ENCODE peak calls at places on chromosomes 2 and 18, in four cellular contexts. L is K562, Q is HCT116, Z is HepG2. A is an unnamed sample.

GRCh38 chr2:199895406-199895805 is 15.7 kb upstream of the C2orf69 start:
- DNase-seq in L (no peak), Q (no peak), Z (no peak), A (no peak)

GRCh38 chr18:13246591-13246990 is 28.0 kb downstream of the LDLRAD4 start:
- DNase-seq in L (no peak), Q (no peak), Z (no peak), A (no peak)

GRCh38 chr18:63264871-63265270 is 54.7 kb downstream of the BCL2 start:
- DNase-seq in L (no peak), Q (no peak), Z (no peak), A (no peak)

GRCh38 chr2:167335627-167336026 is 447.3 kb downstream of the XIRP2 start:
- DNase-seq in L (no peak), Q (no peak), Z (no peak), A (no peak)

GRCh38 chr2:218065239-218066006 is 3.6 kb upstream of the RUFY4 start:
- DNase-seq in L (no peak), Q (no peak), Z (no peak), A (no peak)

GRCh38 chr2:117960231-117960630 is 53.6 kb downstream of the CCDC93 start:
- DNase-seq in L (no peak), Q (no peak), Z (no peak), A (no peak)

GRCh38 chr2:196105956-196106355 is 37.3 kb upstream of the DNAH7 start:
- DNase-seq in L (no peak), Q (no peak), Z (no peak), A (no peak)

GRCh38 chr2:189407944-189408209 is 33.4 kb upstream of the WDR75 start:
- DNase-seq in L (no peak), Q (no peak), Z (no peak), A (no peak)

GRCh38 chr2:127759931-127760330 is 51.0 kb downstream of the WDR33 start:
- DNase-seq in L (no peak), Q (no peak), Z (no peak), A (no peak)

GRCh38 chr2:203678971-203679370 is 27.5 kb upstream of the CD28 start:
- DNase-seq in L (no peak), Q (no peak), Z (no peak), A (no peak)

GRCh38 chr18:79548986-79549637 is 130.5 kb upstream of the CTDP1 start:
- DNase-seq in L (no peak), Q (no peak), Z (no peak), A (no peak)

GRCh38 chr2:98835831-98836385 is 100.1 kb downstream of the CRACDL start:
- DNase-seq in L (no peak), Q (no peak), Z (no peak), A (no peak)

GRCh38 chr2:23745726-23746105 is 181.2 kb downstream of the ATAD2B start:
- DNase-seq in L (no peak), Q (no peak), Z (no peak), A (no peak)

GRCh38 chr2:127770973-127771735 is 39.8 kb downstream of the WDR33 start:
- DNase-seq in L (no peak), Q (no peak), Z (peak), A (no peak)

GRCh38 chr2:218168635-218169462 is 2.1 kb upstream of the CXCR1 start:
- DNase-seq in L (peak), Q (peak), Z (peak), A (peak)

GRCh38 chr18:74389991-74390390 is 67.1 kb downstream of the DIPK1C start:
- DNase-seq in L (no peak), Q (no peak), Z (no peak), A (no peak)

GRCh38 chr2:216492951-216493685 is 5.5 kb upstream of the RPL37A start:
- DNase-seq in L (no peak), Q (no peak), Z (no peak), A (no peak)

GRCh38 chr18:286515-287310 is 18.9 kb upstream of the THOC1 start:
- DNase-seq in L (no peak), Q (no peak), Z (peak), A (no peak)

GRCh38 chr18:7272268-7273049 is 41.6 kb downstream of the LRRC30 start:
- DNase-seq in L (peak), Q (no peak), Z (peak), A (no peak)
- TF ChIP-seq CTCF in L (peak), Q (no peak), Z (peak), A (peak)

GRCh38 chr18:55731594-55732042 is 143.6 kb upstream of the TCF4 start:
- DNase-seq in L (peak), Q (no peak), Z (no peak), A (no peak)

GRCh38 chr18:55737266-55737665 is 149.3 kb upstream of the TCF4 start:
- DNase-seq in L (no peak), Q (no peak), Z (no peak), A (no peak)

GRCh38 chr18:55735969-55736368 is 148.0 kb upstream of the TCF4 start:
- DNase-seq in L (no peak), Q (no peak), Z (no peak), A (no peak)

GRCh38 chr18:55735199-55735855 is 147.3 kb upstream of the TCF4 start:
- DNase-seq in L (peak), Q (no peak), Z (no peak), A (no peak)

GRCh38 chr18:55732227-55733106 is 144.5 kb upstream of the TCF4 start:
- DNase-seq in L (peak), Q (no peak), Z (no peak), A (no peak)
- TF ChIP-seq TCF7L2 in L (no peak), Q (no peak), Z (no peak), A (no peak)

GRCh38 chr2:100766806-100767205 is 53.1 kb upstream of the NPAS2 start:
- DNase-seq in L (no peak), Q (no peak), Z (no peak), A (peak)

GRCh38 chr2:100767810-100768806 is 51.8 kb upstream of the NPAS2 start:
- DNase-seq in L (no peak), Q (no peak), Z (peak), A (no peak)

GRCh38 chr2:100764430-100764829 is 55.5 kb upstream of the NPAS2 start:
- DNase-seq in L (no peak), Q (no peak), Z (no peak), A (no peak)

GRCh38 chr2:100765481-100765880 is 54.5 kb upstream of the NPAS2 start:
- DNase-seq in L (no peak), Q (no peak), Z (no peak), A (no peak)

GRCh38 chr2:100767224-100767653 is 52.7 kb upstream of the NPAS2 start:
- DNase-seq in L (no peak), Q (peak), Z (no peak), A (peak)
- TF ChIP-seq POLR2AphosphoS5 in L (no peak), Q (no peak), Z (no peak), A (peak)

DNA sequence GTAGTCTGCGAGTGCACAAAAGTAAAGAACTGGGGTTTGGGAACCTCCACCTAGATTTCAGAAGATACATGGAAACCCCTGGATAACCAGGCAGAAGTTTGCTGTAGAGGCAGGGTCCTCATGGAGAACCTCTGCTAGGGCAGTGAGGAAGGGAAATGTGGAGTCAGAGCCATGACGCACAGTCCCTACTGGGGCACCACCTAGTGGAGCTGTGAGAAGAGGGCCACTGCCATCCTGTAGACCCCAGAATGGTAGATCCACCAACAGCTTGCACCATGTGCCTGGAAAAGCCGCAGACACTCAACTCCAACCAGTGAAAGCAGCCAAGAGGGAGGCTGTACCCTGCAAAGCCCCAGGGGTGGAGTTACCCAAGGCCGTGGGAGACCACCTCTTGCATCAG is 206.4 kb downstream of the PIEZO2 start:
- DNase-seq in L (no peak), Q (no peak), Z (peak), A (no peak)
- TF ChIP-seq CTCF in L (no peak), Q (no peak), Z (peak), A (no peak)

GRCh38 chr2:45713126-45713525 is 61.7 kb downstream of the PRKCE start:
- DNase-seq in L (no peak), Q (no peak), Z (no peak), A (no peak)

GRCh38 chr2:45713591-45713990 is 62.1 kb downstream of the PRKCE start:
- DNase-seq in L (no peak), Q (no peak), Z (no peak), A (no peak)

GRCh38 chr2:45711224-45711623 is 59.7 kb downstream of the PRKCE start:
- DNase-seq in L (no peak), Q (no peak), Z (no peak), A (no peak)

GRCh38 chr2:45710468-45710867 is 59.0 kb downstream of the PRKCE start:
- DNase-seq in L (no peak), Q (no peak), Z (no peak), A (no peak)

GRCh38 chr2:45712538-45712937 is 61.1 kb downstream of the PRKCE start:
- DNase-seq in L (no peak), Q (no peak), Z (no peak), A (no peak)
- TF ChIP-seq TCF7L2 in L (no peak), Q (no peak), Z (no peak), A (no peak)

GRCh38 chr2:233414777-233415570 is 60.7 kb downstream of the DGKD start:
- DNase-seq in L (no peak), Q (peak), Z (no peak), A (no peak)
- TF ChIP-seq POLR2AphosphoS5 in L (no peak), Q (no peak), Z (no peak), A (no peak)

GRCh38 chr2:38261569-38262513 is 115.2 kb downstream of the ATL2 start:
- DNase-seq in L (no peak), Q (no peak), Z (no peak), A (no peak)

GRCh38 chr2:38263293-38263692 is 113.8 kb downstream of the ATL2 start:
- DNase-seq in L (no peak), Q (no peak), Z (no peak), A (no peak)

GRCh38 chr2:38262514-38262871 is 114.6 kb downstream of the ATL2 start:
- DNase-seq in L (no peak), Q (no peak), Z (no peak), A (no peak)

GRCh38 chr2:38260972-38261371 is 116.1 kb downstream of the ATL2 start:
- DNase-seq in L (no peak), Q (no peak), Z (no peak), A (no peak)

DNA sequence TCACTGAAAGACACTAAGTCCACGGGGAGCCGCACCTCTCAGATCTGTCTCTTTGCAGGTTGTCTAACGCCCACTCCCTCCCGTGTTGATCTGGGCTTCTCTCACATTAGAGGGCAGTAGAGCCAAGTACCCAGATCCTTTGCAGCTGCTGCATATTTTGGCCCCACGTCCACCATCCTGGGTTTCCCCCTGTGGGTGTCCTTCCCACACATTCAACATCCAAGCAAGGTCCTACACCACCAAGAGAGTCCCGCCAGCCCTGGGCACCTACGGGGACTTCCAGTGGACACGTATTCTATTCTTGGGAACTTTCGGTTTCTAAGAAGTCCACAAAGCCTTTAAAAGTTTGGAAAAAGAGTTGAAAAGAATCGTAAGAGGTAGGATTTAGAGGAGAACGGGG is 116.6 kb downstream of the ATL2 start:
- DNase-seq in L (peak), Q (no peak), Z (no peak), A (no peak)
- TF ChIP-seq CTCF in L (peak), Q (no peak), Z (peak), A (peak)

GRCh38 chr18:21391074-21391673 is 149.1 kb downstream of the GREB1L start:
- DNase-seq in L (no peak), Q (peak), Z (no peak), A (peak)
- TF ChIP-seq TCF7L2 in L (no peak), Q (peak), Z (no peak), A (no peak)

A was measured in Panc1.